ENCODE peak calls at places on chromosome 6, in nine cellular contexts. X is foreskin keratinocyte, C is COR-L47, G is lower leg skin, Y is endothelial cell, O is fibroblast of the aortic adventitia, M is T-helper 17 cell, P is brain pericyte, A is uterus. I is an unnamed sample.
A peak's percentile ranks its signal among the peaks of the same experiment; 100 is the strongest.

GRCh38 chr6:25560851-25561250 is 91.2 kb upstream of the SCGN start:
- DNase-seq in X (no peak), C (no peak), G (no peak), Y (no peak), O (no peak), M (no peak), P (no peak), A (no peak), I (no peak)

GRCh38 chr6:82589509-82590206 is 226.0 kb downstream of the TPBG start:
- DNase-seq in X (peak; percentile 34), C (peak; percentile 32), G (no peak), Y (peak; percentile 18), O (peak; percentile 68), M (no peak), P (peak; percentile 61), A (no peak), I (no peak)

GRCh38 chr6:57432919-57433684 is 115.7 kb downstream of the PRIM2 start:
- DNase-seq in X (no peak), C (no peak), G (no peak), Y (no peak), O (no peak), M (no peak), P (no peak), A (no peak), I (no peak)

GRCh38 chr6:89475106-89475505 is 42.2 kb downstream of the ANKRD6 start:
- DNase-seq in X (no peak), C (no peak), G (no peak), Y (no peak), O (peak; percentile 24), M (no peak), P (no peak), A (no peak), I (no peak)

GRCh38 chr6:163719028-163719742 is 304.7 kb downstream of the QKI start:
- DNase-seq in X (no peak), C (no peak), G (peak; percentile 77), Y (no peak), O (no peak), M (no peak), P (no peak), A (no peak), I (peak; percentile 51)

GRCh38 chr6:126148853-126149252 is 162.5 kb downstream of the TRMT11 start:
- DNase-seq in X (no peak), C (no peak), G (no peak), Y (no peak), O (no peak), M (no peak), P (no peak), A (no peak), I (no peak)

GRCh38 chr6:105209950-105210706 is 30.3 kb upstream of the POPDC3 start:
- DNase-seq in X (no peak), C (no peak), G (no peak), Y (no peak), O (peak; percentile 85), M (no peak), P (no peak), A (no peak), I (no peak)

GRCh38 chr6:44572346-44572745 is 184.8 kb downstream of the CDC5L start:
- DNase-seq in X (no peak), C (no peak), G (no peak), Y (no peak), O (peak; percentile 57), M (no peak), P (no peak), A (no peak), I (no peak)

GRCh38 chr6:168574699-168575195 is 133.8 kb downstream of the SMOC2 start:
- DNase-seq in X (no peak), C (no peak), G (no peak), Y (no peak), O (peak; percentile 76), M (no peak), P (no peak), A (peak; percentile 93), I (peak; percentile 57)

GRCh38 chr6:42154461-42155209 is 12.2 kb upstream of the C6orf132 start:
- DNase-seq in X (no peak), C (no peak), G (no peak), Y (no peak), O (no peak), M (no peak), P (no peak), A (no peak), I (no peak)

GRCh38 chr6:162226810-162227209 is 500.8 kb downstream of the PRKN start:
- DNase-seq in X (no peak), C (no peak), G (no peak), Y (no peak), O (no peak), M (no peak), P (no peak), A (no peak), I (no peak)

GRCh38 chr6:169199625-169200335 is 53.9 kb downstream of the THBS2 start:
- DNase-seq in X (no peak), C (no peak), G (no peak), Y (no peak), O (no peak), M (no peak), P (no peak), A (no peak), I (no peak)

I was measured in right atrium auricular region.